ENCODE peak calls at places on chromosome 7, in four cellular contexts. O is transverse colon, Q is WERI-Rb-1, V is cardiac muscle cell. I is an unnamed sample.
A peak's percentile ranks its signal among the peaks of the same experiment; 100 is the strongest.

GRCh38 chr7:129780257-129781127 is 169.0 kb downstream of the NRF1 start:
- DNase-seq in O (peak; percentile 91), Q (peak; percentile 98), V (peak; percentile 47), I (peak; percentile 92)

GRCh38 chr7:31526882-31527281 is 13.0 kb downstream of the ITPRID1 start:
- DNase-seq in O (no peak), Q (no peak), V (no peak), I (no peak)

GRCh38 chr7:138838166-138838565 is 40.2 kb upstream of the ATP6V0A4 start:
- DNase-seq in O (no peak), Q (no peak), V (peak; percentile 44), I (no peak)

GRCh38 chr7:20290505-20291111 is 40.1 kb upstream of the ITGB8 start:
- DNase-seq in O (no peak), Q (no peak), V (no peak), I (no peak)

GRCh38 chr7:42876182-42877068 is 35.4 kb downstream of the C7orf25 start:
- DNase-seq in O (peak; percentile 65), Q (peak; percentile 50), V (peak; percentile 73), I (no peak)

GRCh38 chr7:94059747-94060146 is 55.6 kb upstream of the BET1 start:
- DNase-seq in O (no peak), Q (no peak), V (no peak), I (no peak)

GRCh38 chr7:153224890-153225289 is 465.3 kb downstream of the ACTR3B start:
- DNase-seq in O (no peak), Q (no peak), V (no peak), I (no peak)

GRCh38 chr7:4951903-4952636 is 6.9 kb downstream of the MMD2 start:
- DNase-seq in O (no peak), Q (no peak), V (peak; percentile 61), I (no peak)

GRCh38 chr7:44396931-44397525 is 71.6 kb upstream of the CAMK2B start:
- DNase-seq in O (no peak), Q (no peak), V (no peak), I (no peak)

GRCh38 chr7:38102486-38102885 is 75.6 kb upstream of the STARD3NL start:
- DNase-seq in O (no peak), Q (no peak), V (no peak), I (no peak)

GRCh38 chr7:16698200-16698910 is 52.4 kb downstream of the BZW2 start:
- DNase-seq in O (no peak), Q (no peak), V (no peak), I (no peak)

GRCh38 chr7:150901160-150902035 is 49.1 kb downstream of the AOC1 start:
- DNase-seq in O (peak; percentile 76), Q (no peak), V (no peak), I (no peak)

GRCh38 chr7:148622887-148623585 is 32.5 kb downstream of the C7orf33 start:
- DNase-seq in O (no peak), Q (peak; percentile 79), V (no peak), I (no peak)

GRCh38 chr7:95509199-95509598 is 23.5 kb downstream of the ASB4 start:
- DNase-seq in O (no peak), Q (peak; percentile 81), V (peak; percentile 52), I (no peak)

DNA sequence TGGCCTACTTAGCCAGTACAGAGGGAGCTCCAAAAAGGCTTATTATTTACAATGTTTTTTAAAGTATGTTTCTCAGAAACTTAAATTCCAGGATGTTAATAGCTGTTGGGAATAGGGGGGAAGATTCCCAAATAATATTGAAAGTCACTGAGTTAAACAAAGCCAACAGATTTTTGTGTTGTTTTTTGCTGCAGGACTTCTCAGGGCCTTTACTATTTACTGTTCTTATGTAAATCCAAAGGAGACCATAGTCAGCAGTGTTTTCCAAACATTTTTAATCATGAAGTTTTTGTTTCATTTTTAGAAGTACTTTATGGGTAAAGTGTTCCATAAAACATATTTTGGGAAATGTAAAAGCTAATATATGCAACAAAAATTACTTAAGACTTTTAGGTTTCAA is 100.4 kb upstream of the GSDME start:
- DNase-seq in O (no peak), Q (no peak), V (no peak), I (no peak)
- H3K36me3 ChIP-seq in O (no peaks in the 10 kb centered on the region), Q (peaks cover 22% of the 10 kb centered on the region), V (no peaks in the 10 kb centered on the region), I (peaks cover 9% of the 10 kb centered on the region)

DNA sequence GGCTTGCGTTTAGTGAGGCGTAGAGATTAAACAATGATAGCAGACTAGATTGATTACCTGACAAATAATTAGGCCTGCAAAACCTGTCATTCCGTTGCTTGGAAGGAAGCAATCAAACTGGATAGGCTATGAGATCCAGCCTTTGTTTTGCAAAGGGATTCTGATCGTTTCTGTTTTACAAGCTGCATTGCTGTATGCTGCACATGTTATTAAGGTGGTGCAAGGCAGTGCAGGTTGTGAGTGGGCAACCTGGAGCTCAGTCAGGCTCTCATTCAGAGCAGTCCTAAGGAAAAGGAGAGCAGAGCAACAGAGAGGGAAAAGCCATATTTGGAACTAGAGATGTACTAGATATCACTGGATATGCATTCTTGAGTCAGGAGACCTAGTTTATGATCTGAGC is 6.9 kb upstream of the NOBOX start:
- DNase-seq in O (no peak), Q (no peak), V (no peak), I (no peak)
- H3K27ac ChIP-seq in O (no peak overlapping the region), Q (no peak overlapping the region), V (no peak overlapping the region), I (no peak overlapping the region)

GRCh38 chr7:1497293-1497927 is 6.8 kb downstream of the INTS1 start:
- DNase-seq in O (no peak), Q (no peak), V (no peak), I (no peak)

GRCh38 chr7:1494866-1495563 is 9.2 kb downstream of the INTS1 start:
- DNase-seq in O (no peak), Q (no peak), V (no peak), I (no peak)

GRCh38 chr7:1495564-1496242 is 8.5 kb downstream of the INTS1 start:
- DNase-seq in O (no peak), Q (no peak), V (no peak), I (no peak)

GRCh38 chr7:1498370-1499305 is 5.6 kb downstream of the INTS1 start:
- DNase-seq in O (no peak), Q (no peak), V (no peak), I (no peak)

GRCh38 chr7:1496531-1497292 is 7.5 kb downstream of the INTS1 start:
- DNase-seq in O (no peak), Q (no peak), V (no peak), I (no peak)
- TF ChIP-seq CTCF in O (no peak), Q (no peak), V (no peak), I (no peak)

GRCh38 chr7:157951300-157952049 is 614.7 kb downstream of the DNAJB6 start:
- DNase-seq in O (no peak), Q (no peak), V (no peak), I (no peak)

GRCh38 chr7:157952841-157953645 is 616.2 kb downstream of the DNAJB6 start:
- DNase-seq in O (no peak), Q (no peak), V (no peak), I (no peak)

GRCh38 chr7:157955383-157955999 is 618.7 kb downstream of the DNAJB6 start:
- DNase-seq in O (no peak), Q (no peak), V (no peak), I (no peak)

GRCh38 chr7:157952050-157952667 is 615.4 kb downstream of the DNAJB6 start:
- DNase-seq in O (no peak), Q (no peak), V (no peak), I (no peak)

GRCh38 chr7:157954901-157955300 is 618.1 kb downstream of the DNAJB6 start:
- DNase-seq in O (no peak), Q (no peak), V (no peak), I (no peak)
- H3K36me3 ChIP-seq in O (no peaks in the 10 kb centered on the region), Q (no peaks in the 10 kb centered on the region), V (no peaks in the 10 kb centered on the region), I (no peaks in the 10 kb centered on the region)

DNA sequence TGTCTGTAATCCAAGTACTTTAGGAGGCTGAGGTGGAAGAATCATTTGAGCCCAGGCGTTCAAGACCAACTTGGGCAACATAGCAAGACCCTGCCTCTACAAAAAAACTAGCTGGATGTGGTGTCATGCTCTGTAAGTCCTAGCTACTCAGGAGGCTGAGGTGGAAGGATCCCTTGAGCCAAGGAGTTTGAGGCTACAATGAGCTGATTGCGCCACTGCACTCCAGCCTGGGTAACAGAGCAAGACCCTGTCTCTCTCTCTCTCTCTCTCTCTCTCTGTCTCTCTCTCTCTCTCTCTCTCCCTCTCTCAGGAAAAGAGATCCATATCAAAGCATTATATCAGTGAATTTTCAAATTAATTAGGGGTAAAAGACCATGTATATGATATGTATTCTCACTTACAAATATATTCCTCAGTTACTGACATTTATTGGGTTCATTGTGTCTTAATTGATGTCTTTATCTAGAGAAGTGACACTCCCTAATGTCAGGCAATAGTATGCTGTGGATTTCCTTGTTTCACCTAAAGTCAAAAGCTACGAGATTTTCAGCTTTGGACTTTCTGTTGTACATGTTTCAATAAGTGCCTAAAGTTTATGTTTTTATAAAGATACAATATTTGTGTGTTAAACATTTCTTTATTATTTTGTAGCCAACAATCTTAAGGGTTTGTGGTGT is 76.7 kb downstream of the SHH start:
- DNase-seq in O (no peak), Q (no peak), V (no peak), I (no peak)
- H3K27ac ChIP-seq in O (no peak overlapping the region), Q (no peak overlapping the region), V (no peak overlapping the region), I (no peak overlapping the region)

DNA sequence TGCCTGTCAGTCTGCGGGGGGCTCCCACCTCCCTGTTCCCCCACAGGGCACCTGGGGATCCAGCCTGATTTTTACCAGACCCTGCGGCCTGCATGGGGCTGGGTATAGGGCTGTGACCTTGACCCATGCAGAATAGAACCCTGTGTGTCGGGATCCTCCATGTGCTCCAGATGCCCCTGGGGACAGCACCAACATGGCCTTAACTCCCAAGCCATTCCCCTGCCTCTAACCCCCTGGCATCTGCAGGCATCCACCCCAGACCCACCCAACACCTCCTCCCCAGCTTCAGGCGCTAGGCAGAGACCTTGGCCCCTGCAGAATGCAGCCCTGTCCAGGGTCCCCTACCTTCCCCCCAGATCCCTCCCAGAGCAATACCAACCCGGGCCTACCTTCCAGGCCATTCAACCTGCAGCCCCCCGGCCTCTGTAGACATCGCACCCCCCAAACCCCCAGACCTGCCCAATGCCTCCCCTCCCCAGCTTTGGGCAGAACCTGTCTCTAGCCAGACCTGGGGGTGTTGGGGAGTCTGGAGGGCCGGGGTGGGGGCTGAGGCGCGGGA is 770 bp upstream of the ELN start:
- DNase-seq in O (no peak), Q (no peak), V (no peak), I (no peak)
- TF ChIP-seq CTCF in O (no peak), Q (no peak), V (no peak), I (peak; percentile 29)

I was measured in lower lobe of right lung.